ENCODE peak calls at places on chromosomes 4 and X, in four cellular contexts. One of them, this sample, is unnamed.

GRCh38 chr4:135605096-135605495 is 1403.5 kb upstream of the PABPC4L start:
- DNase-seq in choroid plexus epithelial cell: no peak
- DNase-seq in A673: no peak
- DNase-seq in body of pancreas: no peak
- DNase-seq in this sample: no peak

GRCh38 chr4:52001616-52002015 is 18.5 kb downstream of the LRRC66 start:
- DNase-seq in choroid plexus epithelial cell: peak; percentile 34
- DNase-seq in body of pancreas: no peak
- DNase-seq in A673: no peak
- DNase-seq in this sample: no peak

GRCh38 chr4:95165926-95166524 is 382.7 kb downstream of the UNC5C start:
- DNase-seq in body of pancreas: peak; percentile 50
- DNase-seq in choroid plexus epithelial cell: peak; percentile 86
- DNase-seq in A673: peak; percentile 56
- DNase-seq in this sample: peak; percentile 77

GRCh38 chr4:121676388-121677075 is 20.2 kb downstream of the ANXA5 start:
- DNase-seq in body of pancreas: no peak
- DNase-seq in choroid plexus epithelial cell: no peak
- DNase-seq in A673: no peak
- DNase-seq in this sample: no peak

GRCh38 chr4:124111922-124112321 is 600.6 kb downstream of the ANKRD50 start:
- DNase-seq in A673: peak; percentile 74
- DNase-seq in body of pancreas: peak; percentile 17
- DNase-seq in choroid plexus epithelial cell: peak; percentile 95
- DNase-seq in this sample: peak; percentile 86

GRCh38 chrX:24395775-24396174 is 35.3 kb downstream of the SUPT20HL1 start:
- DNase-seq in body of pancreas: peak; percentile 78
- DNase-seq in A673: peak; percentile 76
- DNase-seq in choroid plexus epithelial cell: peak; percentile 84
- DNase-seq in this sample: peak; percentile 68

GRCh38 chrX:56499372-56499771 is 64.1 kb upstream of the UBQLN2 start:
- DNase-seq in A673: no peak
- DNase-seq in choroid plexus epithelial cell: no peak
- DNase-seq in body of pancreas: no peak
- DNase-seq in this sample: no peak

GRCh38 chr4:2085496-2085901 is 26.4 kb downstream of the NAT8L start:
- DNase-seq in body of pancreas: no peak
- DNase-seq in choroid plexus epithelial cell: no peak
- DNase-seq in A673: no peak
- DNase-seq in this sample: no peak

GRCh38 chrX:40933132-40934078 is 151.8 kb upstream of the USP9X start:
- DNase-seq in choroid plexus epithelial cell: peak; percentile 69
- DNase-seq in body of pancreas: peak; percentile 6
- DNase-seq in A673: peak; percentile 87
- DNase-seq in this sample: peak; percentile 38

GRCh38 chr4:149973181-149973580 is 105.1 kb upstream of the DCLK2 start:
- DNase-seq in choroid plexus epithelial cell: no peak
- DNase-seq in body of pancreas: no peak
- DNase-seq in A673: no peak
- DNase-seq in this sample: no peak

GRCh38 chr4:39913466-39913865 is 64.2 kb downstream of the PDS5A start:
- DNase-seq in body of pancreas: no peak
- DNase-seq in A673: no peak
- DNase-seq in choroid plexus epithelial cell: no peak
- DNase-seq in this sample: no peak

GRCh38 chr4:24131954-24132673 is 242.3 kb upstream of the PPARGC1A start:
- DNase-seq in choroid plexus epithelial cell: no peak
- DNase-seq in A673: no peak
- DNase-seq in body of pancreas: no peak
- DNase-seq in this sample: no peak

GRCh38 chr4:140186651-140187315 is 32.8 kb upstream of the MAML3 start:
- DNase-seq in choroid plexus epithelial cell: peak; percentile 70
- DNase-seq in body of pancreas: peak; percentile 36
- DNase-seq in A673: no peak
- DNase-seq in this sample: peak; percentile 37

GRCh38 chr4:122456228-122457106 is at the start of gene IL2:
- DNase-seq in body of pancreas: no peak
- DNase-seq in A673: no peak
- DNase-seq in choroid plexus epithelial cell: no peak
- DNase-seq in this sample: no peak

GRCh38 chr4:909131-909571 is 23.0 kb downstream of the GAK start:
- DNase-seq in A673: no peak
- DNase-seq in body of pancreas: no peak
- DNase-seq in choroid plexus epithelial cell: no peak
- DNase-seq in this sample: no peak

GRCh38 chr4:152369203-152369902 is 166.5 kb downstream of the FBXW7 start:
- DNase-seq in A673: peak; percentile 15
- DNase-seq in body of pancreas: no peak
- DNase-seq in choroid plexus epithelial cell: no peak
- DNase-seq in this sample: no peak

GRCh38 chrX:113400193-113400704 is 559.6 kb upstream of the AMOT start:
- DNase-seq in choroid plexus epithelial cell: no peak
- DNase-seq in body of pancreas: no peak
- DNase-seq in A673: peak; percentile 35
- DNase-seq in this sample: no peak

GRCh38 chrX:102684772-102685520 is 27.3 kb upstream of the GPRASP2 start:
- DNase-seq in A673: no peak
- DNase-seq in body of pancreas: peak; percentile 4
- DNase-seq in choroid plexus epithelial cell: no peak
- DNase-seq in this sample: no peak

GRCh38 chrX:12308420-12308819 is 170.1 kb downstream of the FRMPD4 start:
- DNase-seq in choroid plexus epithelial cell: no peak
- DNase-seq in body of pancreas: no peak
- DNase-seq in A673: no peak
- DNase-seq in this sample: no peak

GRCh38 chr4:14539246-14539645 is 463.0 kb upstream of the CPEB2 start:
- DNase-seq in A673: no peak
- DNase-seq in body of pancreas: no peak
- DNase-seq in choroid plexus epithelial cell: no peak
- DNase-seq in this sample: no peak

GRCh38 chrX:110331444-110332025 is 13.7 kb upstream of the AMMECR1 start:
- DNase-seq in body of pancreas: no peak
- DNase-seq in choroid plexus epithelial cell: no peak
- DNase-seq in A673: no peak
- DNase-seq in this sample: no peak

GRCh38 chrX:153769865-153770605 is 6.0 kb downstream of the PLXNB3 start:
- DNase-seq in choroid plexus epithelial cell: no peak
- DNase-seq in body of pancreas: no peak
- DNase-seq in A673: no peak
- DNase-seq in this sample: no peak

GRCh38 chr4:153365003-153365402 is 20.5 kb downstream of the MND1 start:
- DNase-seq in A673: no peak
- DNase-seq in body of pancreas: no peak
- DNase-seq in choroid plexus epithelial cell: no peak
- DNase-seq in this sample: no peak

GRCh38 chrX:138858438-138858837 is 146.9 kb upstream of the FGF13 start:
- DNase-seq in choroid plexus epithelial cell: no peak
- DNase-seq in A673: peak; percentile 74
- DNase-seq in body of pancreas: no peak
- DNase-seq in this sample: peak; percentile 63

GRCh38 chr4:52869196-52869595 is 7.1 kb downstream of the RASL11B start:
- DNase-seq in A673: no peak
- DNase-seq in body of pancreas: no peak
- DNase-seq in choroid plexus epithelial cell: peak; percentile 28
- DNase-seq in this sample: no peak

DNA sequence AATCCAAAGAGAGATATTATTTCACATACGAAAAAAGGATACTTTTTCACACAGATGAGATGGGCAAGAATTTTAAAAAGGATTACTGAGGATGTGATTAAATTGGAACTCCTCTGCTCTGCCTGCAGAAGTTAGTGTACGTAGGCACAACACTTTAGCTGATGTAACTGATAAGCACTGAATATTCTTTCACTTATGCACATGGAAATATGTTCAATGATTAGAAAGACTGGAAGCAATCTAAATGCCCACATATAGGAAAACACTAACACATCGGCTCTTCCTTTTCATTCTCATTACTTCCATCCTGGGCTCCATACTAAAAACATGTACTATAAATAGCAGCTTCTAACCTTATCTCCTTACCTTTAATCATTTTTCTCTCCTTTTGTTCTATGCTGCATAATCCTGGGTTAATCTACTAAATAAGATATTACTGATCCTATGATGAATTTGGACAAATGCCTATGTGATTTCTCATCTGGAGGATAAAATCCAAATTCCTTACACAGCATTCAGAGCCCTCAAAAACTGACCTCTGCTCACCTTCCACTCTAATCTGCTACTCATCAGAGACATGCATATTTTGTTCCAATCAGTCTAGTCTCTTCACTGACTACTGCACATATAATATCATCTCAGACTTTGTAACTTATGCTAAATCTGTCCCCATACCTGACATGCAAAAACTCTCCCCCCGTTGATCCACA is 197.8 kb downstream of the PDGFC start:
- DNase-seq in A673: no peak
- DNase-seq in choroid plexus epithelial cell: peak; percentile 43
- DNase-seq in body of pancreas: no peak
- DNase-seq in this sample: no peak
- H3K4me3 ChIP-seq in A673: no peak overlapping the region
- H3K4me3 ChIP-seq in choroid plexus epithelial cell: no peak overlapping the region
- H3K4me3 ChIP-seq in body of pancreas: no peak overlapping the region
- H3K4me3 ChIP-seq in this sample: no peak overlapping the region

GRCh38 chr4:138772366-138772765 is 243.2 kb upstream of the NOCT start:
- DNase-seq in A673: no peak
- DNase-seq in body of pancreas: no peak
- DNase-seq in choroid plexus epithelial cell: no peak
- DNase-seq in this sample: no peak

GRCh38 chr4:138773321-138773720 is 242.3 kb upstream of the NOCT start:
- DNase-seq in body of pancreas: no peak
- DNase-seq in A673: no peak
- DNase-seq in choroid plexus epithelial cell: no peak
- DNase-seq in this sample: no peak

GRCh38 chr4:138775485-138775884 is 240.1 kb upstream of the NOCT start:
- DNase-seq in body of pancreas: no peak
- DNase-seq in choroid plexus epithelial cell: peak; percentile 2
- DNase-seq in A673: no peak
- DNase-seq in this sample: no peak

GRCh38 chr4:138770818-138771217 is 244.8 kb upstream of the NOCT start:
- DNase-seq in A673: no peak
- DNase-seq in choroid plexus epithelial cell: no peak
- DNase-seq in body of pancreas: no peak
- DNase-seq in this sample: no peak

DNA sequence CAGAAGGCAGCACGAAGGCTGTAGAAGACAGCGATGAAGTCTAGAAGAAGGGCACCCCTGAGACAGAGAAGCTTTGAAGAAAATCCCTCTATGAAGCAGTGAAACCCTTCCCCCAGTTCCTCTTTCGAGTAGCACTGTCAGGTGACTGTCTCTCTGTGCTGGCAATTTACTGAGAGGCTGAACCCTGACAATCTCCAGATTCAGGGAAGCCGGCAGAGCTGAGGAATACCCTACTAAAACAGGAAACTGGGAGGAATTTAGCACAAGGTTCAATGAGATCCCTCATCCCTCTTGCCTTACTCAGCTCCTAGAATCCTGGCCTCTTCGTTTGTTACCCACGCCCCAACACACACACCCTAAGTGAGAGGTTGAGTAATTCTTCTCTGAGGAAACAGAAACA is 239.7 kb upstream of the NOCT start:
- DNase-seq in choroid plexus epithelial cell: peak; percentile 5
- DNase-seq in A673: no peak
- DNase-seq in body of pancreas: peak; percentile 5
- DNase-seq in this sample: no peak
- TF ChIP-seq CTCF in choroid plexus epithelial cell: no peak
- TF ChIP-seq CTCF in A673: no peak
- TF ChIP-seq CTCF in body of pancreas: no peak
- TF ChIP-seq CTCF in this sample: no peak

GRCh38 chr4:138910201-138910913 is 105.2 kb upstream of the NOCT start:
- DNase-seq in A673: no peak
- DNase-seq in choroid plexus epithelial cell: peak; percentile 48
- DNase-seq in body of pancreas: peak; percentile 12
- DNase-seq in this sample: no peak
- H3K4me3 ChIP-seq in A673: no peak overlapping the region
- H3K4me3 ChIP-seq in choroid plexus epithelial cell: no peak overlapping the region
- H3K4me3 ChIP-seq in body of pancreas: no peak overlapping the region
- H3K4me3 ChIP-seq in this sample: no peak overlapping the region

DNA sequence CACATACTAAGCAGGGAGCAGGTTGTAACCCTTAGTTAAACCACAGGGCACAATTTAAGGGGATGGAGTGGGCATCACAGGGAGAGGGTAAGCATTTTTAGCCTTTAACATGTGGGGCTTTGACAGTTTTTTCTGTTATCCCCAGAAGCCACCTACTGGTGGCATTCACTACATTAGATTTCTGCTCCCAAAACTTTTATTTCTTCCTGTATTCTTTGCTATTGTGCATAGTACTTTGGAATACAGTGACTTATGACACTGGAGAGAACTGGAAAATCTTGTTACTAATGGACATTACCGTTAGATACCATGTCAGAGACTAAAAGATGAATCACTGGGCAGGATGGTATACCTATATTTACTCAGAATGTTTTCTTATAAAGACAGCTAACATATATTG is 7.3 kb downstream of the TRIM75 start:
- DNase-seq in A673: peak; percentile 19
- DNase-seq in body of pancreas: no peak
- DNase-seq in choroid plexus epithelial cell: peak; percentile 9
- DNase-seq in this sample: no peak
- TF ChIP-seq CTCF in A673: peak; percentile 49
- TF ChIP-seq CTCF in body of pancreas: no peak
- TF ChIP-seq CTCF in choroid plexus epithelial cell: peak; percentile 24
- TF ChIP-seq CTCF in this sample: peak; percentile 37

GRCh38 chr4:109722357-109722756 is 7.5 kb downstream of the PLA2G12A start:
- DNase-seq in body of pancreas: no peak
- DNase-seq in A673: no peak
- DNase-seq in choroid plexus epithelial cell: no peak
- DNase-seq in this sample: no peak
- H3K4me3 ChIP-seq in body of pancreas: no peak overlapping the region
- H3K4me3 ChIP-seq in A673: no peak overlapping the region
- H3K4me3 ChIP-seq in choroid plexus epithelial cell: no peak overlapping the region
- H3K4me3 ChIP-seq in this sample: no peak overlapping the region

DNA sequence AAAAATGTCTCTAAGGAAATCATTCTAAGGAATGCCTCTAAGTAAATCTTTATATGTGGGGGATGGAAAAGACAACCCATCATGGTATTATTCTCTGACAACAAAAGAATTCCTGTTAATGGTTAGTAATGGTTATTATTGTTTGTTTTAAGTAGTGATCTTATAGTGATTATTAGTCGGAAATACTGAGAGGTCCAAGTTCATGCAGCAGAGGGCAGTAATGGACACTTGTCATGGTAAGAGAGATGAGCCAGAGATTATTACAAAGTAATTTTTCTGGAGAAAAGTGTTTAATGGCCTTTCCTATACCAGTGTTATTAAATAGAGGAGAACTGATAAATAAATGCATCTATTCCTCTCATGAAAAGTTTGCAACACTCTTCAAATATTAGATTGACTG is 8.1 kb upstream of the DKK2 start:
- DNase-seq in choroid plexus epithelial cell: peak; percentile 51
- DNase-seq in body of pancreas: no peak
- DNase-seq in A673: no peak
- DNase-seq in this sample: no peak
- TF ChIP-seq CTCF in choroid plexus epithelial cell: peak; percentile 45
- TF ChIP-seq CTCF in body of pancreas: no peak
- TF ChIP-seq CTCF in A673: peak; percentile 39
- TF ChIP-seq CTCF in this sample: peak; percentile 18